ENCODE peak calls at places on chromosomes 2 and 18, in ten cellular contexts. One of them, this sample, is unnamed.

GRCh38 chr2:180258579-180258978 is 251.5 kb upstream of the CWC22 start:
- DNase-seq in psoas muscle: no peak
- DNase-seq in ascending aorta: no peak
- DNase-seq in HepG2: no peak
- DNase-seq in tibial artery: no peak
- DNase-seq in endodermal cell: no peak
- DNase-seq in kidney: no peak
- DNase-seq in upper lobe of right lung: no peak
- DNase-seq in ovary: no peak
- DNase-seq in left lung: no peak
- DNase-seq in this sample: no peak

GRCh38 chr2:40332096-40332826 is 119.6 kb downstream of the SLC8A1 start:
- DNase-seq in psoas muscle: no peak
- DNase-seq in ascending aorta: no peak
- DNase-seq in HepG2: no peak
- DNase-seq in tibial artery: peak; percentile 29
- DNase-seq in endodermal cell: no peak
- DNase-seq in kidney: no peak
- DNase-seq in upper lobe of right lung: no peak
- DNase-seq in ovary: no peak
- DNase-seq in left lung: no peak
- DNase-seq in this sample: no peak

GRCh38 chr18:73839441-73839840 is 308.2 kb downstream of the FBXO15 start:
- DNase-seq in psoas muscle: no peak
- DNase-seq in ascending aorta: no peak
- DNase-seq in HepG2: no peak
- DNase-seq in tibial artery: no peak
- DNase-seq in endodermal cell: no peak
- DNase-seq in kidney: no peak
- DNase-seq in upper lobe of right lung: no peak
- DNase-seq in ovary: no peak
- DNase-seq in left lung: no peak
- DNase-seq in this sample: no peak

GRCh38 chr2:108417254-108417653 is 31.8 kb upstream of the GCC2 start:
- DNase-seq in psoas muscle: no peak
- DNase-seq in ascending aorta: no peak
- DNase-seq in HepG2: peak; percentile 80
- DNase-seq in tibial artery: no peak
- DNase-seq in endodermal cell: peak; percentile 57
- DNase-seq in kidney: no peak
- DNase-seq in upper lobe of right lung: no peak
- DNase-seq in ovary: no peak
- DNase-seq in left lung: no peak
- DNase-seq in this sample: no peak

GRCh38 chr2:159710601-159711180 is 1.6 kb upstream of the MARCHF7 start:
- DNase-seq in psoas muscle: no peak
- DNase-seq in ascending aorta: no peak
- DNase-seq in HepG2: no peak
- DNase-seq in tibial artery: no peak
- DNase-seq in endodermal cell: no peak
- DNase-seq in kidney: no peak
- DNase-seq in upper lobe of right lung: no peak
- DNase-seq in ovary: no peak
- DNase-seq in left lung: no peak
- DNase-seq in this sample: no peak

GRCh38 chr2:114127372-114127771 is 237.5 kb downstream of the ACTR3 start:
- DNase-seq in psoas muscle: no peak
- DNase-seq in ascending aorta: no peak
- DNase-seq in HepG2: no peak
- DNase-seq in tibial artery: no peak
- DNase-seq in endodermal cell: no peak
- DNase-seq in kidney: no peak
- DNase-seq in upper lobe of right lung: no peak
- DNase-seq in ovary: no peak
- DNase-seq in left lung: no peak
- DNase-seq in this sample: no peak

GRCh38 chr2:241190291-241190981 is 2.0 kb downstream of the ANO7 start:
- DNase-seq in psoas muscle: no peak
- DNase-seq in ascending aorta: no peak
- DNase-seq in HepG2: peak; percentile 48
- DNase-seq in tibial artery: no peak
- DNase-seq in endodermal cell: peak; percentile 54
- DNase-seq in kidney: peak; percentile 66
- DNase-seq in upper lobe of right lung: no peak
- DNase-seq in ovary: peak; percentile 10
- DNase-seq in left lung: no peak
- DNase-seq in this sample: no peak

GRCh38 chr2:21467910-21468309 is 344.1 kb downstream of the TDRD15 start:
- DNase-seq in psoas muscle: no peak
- DNase-seq in ascending aorta: no peak
- DNase-seq in HepG2: no peak
- DNase-seq in tibial artery: no peak
- DNase-seq in endodermal cell: no peak
- DNase-seq in kidney: no peak
- DNase-seq in upper lobe of right lung: no peak
- DNase-seq in ovary: no peak
- DNase-seq in left lung: no peak
- DNase-seq in this sample: no peak

GRCh38 chr2:197499594-197500502 is at the start of the genes HSPD1 and HSPE1:
- DNase-seq in psoas muscle: peak; percentile 98
- DNase-seq in ascending aorta: peak; percentile 93
- DNase-seq in HepG2: peak; percentile 100
- DNase-seq in tibial artery: peak; percentile 98
- DNase-seq in endodermal cell: peak; percentile 99
- DNase-seq in kidney: peak; percentile 100
- DNase-seq in upper lobe of right lung: peak; percentile 99
- DNase-seq in ovary: peak; percentile 98
- DNase-seq in left lung: peak; percentile 99
- DNase-seq in this sample: peak; percentile 95

GRCh38 chr2:95024306-95024880 is 1.1 kb upstream of the MAL start:
- DNase-seq in psoas muscle: no peak
- DNase-seq in ascending aorta: no peak
- DNase-seq in HepG2: no peak
- DNase-seq in tibial artery: no peak
- DNase-seq in endodermal cell: no peak
- DNase-seq in kidney: no peak
- DNase-seq in upper lobe of right lung: no peak
- DNase-seq in ovary: no peak
- DNase-seq in left lung: no peak
- DNase-seq in this sample: no peak

GRCh38 chr2:210360412-210360811 is 45.4 kb upstream of the MYL1 start:
- DNase-seq in psoas muscle: no peak
- DNase-seq in ascending aorta: no peak
- DNase-seq in HepG2: no peak
- DNase-seq in tibial artery: no peak
- DNase-seq in endodermal cell: no peak
- DNase-seq in kidney: no peak
- DNase-seq in upper lobe of right lung: no peak
- DNase-seq in ovary: no peak
- DNase-seq in left lung: no peak
- DNase-seq in this sample: no peak

GRCh38 chr2:178993788-178994187 is 56.1 kb downstream of the CCDC141 start:
- DNase-seq in psoas muscle: no peak
- DNase-seq in ascending aorta: no peak
- DNase-seq in HepG2: no peak
- DNase-seq in tibial artery: no peak
- DNase-seq in endodermal cell: no peak
- DNase-seq in kidney: no peak
- DNase-seq in upper lobe of right lung: no peak
- DNase-seq in ovary: no peak
- DNase-seq in left lung: no peak
- DNase-seq in this sample: no peak

GRCh38 chr2:128681351-128681906 is 362.8 kb upstream of the HS6ST1 start:
- DNase-seq in psoas muscle: no peak
- DNase-seq in ascending aorta: no peak
- DNase-seq in HepG2: no peak
- DNase-seq in tibial artery: no peak
- DNase-seq in endodermal cell: peak; percentile 67
- DNase-seq in kidney: no peak
- DNase-seq in upper lobe of right lung: no peak
- DNase-seq in ovary: no peak
- DNase-seq in left lung: no peak
- DNase-seq in this sample: no peak

GRCh38 chr2:241030333-241030680 is 31.9 kb downstream of the SNED1 start:
- DNase-seq in psoas muscle: peak; percentile 46
- DNase-seq in ascending aorta: no peak
- DNase-seq in HepG2: no peak
- DNase-seq in tibial artery: no peak
- DNase-seq in endodermal cell: no peak
- DNase-seq in kidney: no peak
- DNase-seq in upper lobe of right lung: no peak
- DNase-seq in ovary: no peak
- DNase-seq in left lung: no peak
- DNase-seq in this sample: no peak

GRCh38 chr2:85396531-85397470 is 13.4 kb downstream of the CAPG start:
- DNase-seq in psoas muscle: no peak
- DNase-seq in ascending aorta: no peak
- DNase-seq in HepG2: no peak
- DNase-seq in tibial artery: no peak
- DNase-seq in endodermal cell: no peak
- DNase-seq in kidney: no peak
- DNase-seq in upper lobe of right lung: peak; percentile 40
- DNase-seq in ovary: no peak
- DNase-seq in left lung: peak; percentile 18
- DNase-seq in this sample: no peak

GRCh38 chr2:120953843-120954584 is 218.3 kb downstream of the GLI2 start:
- DNase-seq in psoas muscle: no peak
- DNase-seq in ascending aorta: no peak
- DNase-seq in HepG2: no peak
- DNase-seq in tibial artery: no peak
- DNase-seq in endodermal cell: no peak
- DNase-seq in kidney: no peak
- DNase-seq in upper lobe of right lung: no peak
- DNase-seq in ovary: no peak
- DNase-seq in left lung: no peak
- DNase-seq in this sample: no peak

GRCh38 chr18:47917923-47918610 is 12.4 kb downstream of the SMAD2 start:
- DNase-seq in psoas muscle: no peak
- DNase-seq in ascending aorta: no peak
- DNase-seq in HepG2: no peak
- DNase-seq in tibial artery: no peak
- DNase-seq in endodermal cell: peak; percentile 71
- DNase-seq in kidney: no peak
- DNase-seq in upper lobe of right lung: no peak
- DNase-seq in ovary: no peak
- DNase-seq in left lung: no peak
- DNase-seq in this sample: no peak

GRCh38 chr18:5759169-5759568 is 136.2 kb downstream of the TMEM200C start:
- DNase-seq in psoas muscle: no peak
- DNase-seq in ascending aorta: no peak
- DNase-seq in HepG2: no peak
- DNase-seq in tibial artery: no peak
- DNase-seq in endodermal cell: peak; percentile 63
- DNase-seq in kidney: no peak
- DNase-seq in upper lobe of right lung: no peak
- DNase-seq in ovary: no peak
- DNase-seq in left lung: no peak
- DNase-seq in this sample: no peak

GRCh38 chr2:239852272-239852671 is 172.9 kb downstream of the NDUFA10 start:
- DNase-seq in psoas muscle: no peak
- DNase-seq in ascending aorta: no peak
- DNase-seq in HepG2: no peak
- DNase-seq in tibial artery: no peak
- DNase-seq in endodermal cell: peak; percentile 17
- DNase-seq in kidney: no peak
- DNase-seq in upper lobe of right lung: no peak
- DNase-seq in ovary: no peak
- DNase-seq in left lung: no peak
- DNase-seq in this sample: no peak
- H3K27ac ChIP-seq in psoas muscle: no peak overlapping the region
- H3K27ac ChIP-seq in ascending aorta: no peak overlapping the region
- H3K27ac ChIP-seq in HepG2: no peak overlapping the region
- H3K27ac ChIP-seq in tibial artery: no peak overlapping the region
- H3K27ac ChIP-seq in endodermal cell: no peak overlapping the region
- H3K27ac ChIP-seq in kidney: no peak overlapping the region
- H3K27ac ChIP-seq in upper lobe of right lung: no peak overlapping the region
- H3K27ac ChIP-seq in ovary: no peak overlapping the region
- H3K27ac ChIP-seq in left lung: no peak overlapping the region
- H3K27ac ChIP-seq in this sample: no peak overlapping the region

GRCh38 chr2:174510583-174511189 is 23.9 kb upstream of the GPR155 start:
- DNase-seq in psoas muscle: no peak
- DNase-seq in ascending aorta: no peak
- DNase-seq in HepG2: peak; percentile 25
- DNase-seq in tibial artery: no peak
- DNase-seq in endodermal cell: no peak
- DNase-seq in kidney: no peak
- DNase-seq in upper lobe of right lung: no peak
- DNase-seq in ovary: no peak
- DNase-seq in left lung: no peak
- DNase-seq in this sample: no peak

GRCh38 chr2:174516495-174517378 is 29.9 kb upstream of the GPR155 start:
- DNase-seq in psoas muscle: no peak
- DNase-seq in ascending aorta: no peak
- DNase-seq in HepG2: no peak
- DNase-seq in tibial artery: no peak
- DNase-seq in endodermal cell: no peak
- DNase-seq in kidney: no peak
- DNase-seq in upper lobe of right lung: no peak
- DNase-seq in ovary: no peak
- DNase-seq in left lung: no peak
- DNase-seq in this sample: no peak

GRCh38 chr2:174511580-174512260 is 24.9 kb upstream of the GPR155 start:
- DNase-seq in psoas muscle: no peak
- DNase-seq in ascending aorta: no peak
- DNase-seq in HepG2: no peak
- DNase-seq in tibial artery: no peak
- DNase-seq in endodermal cell: no peak
- DNase-seq in kidney: no peak
- DNase-seq in upper lobe of right lung: no peak
- DNase-seq in ovary: no peak
- DNase-seq in left lung: no peak
- DNase-seq in this sample: no peak

GRCh38 chr2:174512345-174512744 is 25.5 kb upstream of the GPR155 start:
- DNase-seq in psoas muscle: no peak
- DNase-seq in ascending aorta: no peak
- DNase-seq in HepG2: no peak
- DNase-seq in tibial artery: no peak
- DNase-seq in endodermal cell: no peak
- DNase-seq in kidney: no peak
- DNase-seq in upper lobe of right lung: no peak
- DNase-seq in ovary: no peak
- DNase-seq in left lung: no peak
- DNase-seq in this sample: no peak
- H3K9me3 ChIP-seq in psoas muscle: peaks cover 6% of the 10 kb centered on the region
- H3K9me3 ChIP-seq in ascending aorta: no peaks in the 10 kb centered on the region
- H3K9me3 ChIP-seq in HepG2: peaks cover 51% of the 10 kb centered on the region
- H3K9me3 ChIP-seq in tibial artery: no peaks in the 10 kb centered on the region
- H3K9me3 ChIP-seq in endodermal cell: peaks cover 51% of the 10 kb centered on the region
- H3K9me3 ChIP-seq in kidney: no peaks in the 10 kb centered on the region
- H3K9me3 ChIP-seq in upper lobe of right lung: peaks cover 7% of the 10 kb centered on the region
- H3K9me3 ChIP-seq in ovary: no peaks in the 10 kb centered on the region
- H3K9me3 ChIP-seq in left lung: peaks cover 32% of the 10 kb centered on the region
- H3K9me3 ChIP-seq in this sample: peaks cover 13% of the 10 kb centered on the region

GRCh38 chr2:196263181-196263747 is 91.9 kb upstream of the STK17B start:
- DNase-seq in psoas muscle: no peak
- DNase-seq in ascending aorta: no peak
- DNase-seq in HepG2: no peak
- DNase-seq in tibial artery: peak; percentile 49
- DNase-seq in endodermal cell: no peak
- DNase-seq in kidney: no peak
- DNase-seq in upper lobe of right lung: no peak
- DNase-seq in ovary: no peak
- DNase-seq in left lung: no peak
- DNase-seq in this sample: peak; percentile 14
- TF ChIP-seq CTCF in psoas muscle: no peak
- TF ChIP-seq CTCF in ascending aorta: no peak
- TF ChIP-seq CTCF in HepG2: no peak
- TF ChIP-seq CTCF in tibial artery: no peak
- TF ChIP-seq CTCF in endodermal cell: no peak
- TF ChIP-seq CTCF in kidney: no peak
- TF ChIP-seq CTCF in upper lobe of right lung: no peak
- TF ChIP-seq CTCF in ovary: no peak
- TF ChIP-seq CTCF in left lung: no peak
- TF ChIP-seq CTCF in this sample: no peak

GRCh38 chr2:223075301-223076270 is 23.6 kb downstream of the KCNE4 start:
- DNase-seq in psoas muscle: no peak
- DNase-seq in ascending aorta: no peak
- DNase-seq in HepG2: no peak
- DNase-seq in tibial artery: no peak
- DNase-seq in endodermal cell: no peak
- DNase-seq in kidney: no peak
- DNase-seq in upper lobe of right lung: no peak
- DNase-seq in ovary: no peak
- DNase-seq in left lung: no peak
- DNase-seq in this sample: no peak
- H3K27ac ChIP-seq in psoas muscle: no peak overlapping the region
- H3K27ac ChIP-seq in ascending aorta: no peak overlapping the region
- H3K27ac ChIP-seq in HepG2: no peak overlapping the region
- H3K27ac ChIP-seq in tibial artery: no peak overlapping the region
- H3K27ac ChIP-seq in endodermal cell: no peak overlapping the region
- H3K27ac ChIP-seq in kidney: no peak overlapping the region
- H3K27ac ChIP-seq in upper lobe of right lung: no peak overlapping the region
- H3K27ac ChIP-seq in ovary: no peak overlapping the region
- H3K27ac ChIP-seq in left lung: no peak overlapping the region
- H3K27ac ChIP-seq in this sample: no peak overlapping the region

This sample was measured in CD4-positive, alpha-beta T cell.